ENCODE peak calls at places on chromosomes 6 and 20, in ten cellular contexts. R is CD4-positive, CD25-positive, alpha-beta regulatory T cell; K is activated T-helper 1 cell treated with anti-CD3 and anti-CD28 coated beads, Interleukin-2, amount 50 U/mL, for 16 hours; J is endothelial cell; F is cardiac septum; A is IMR-90; I is C1 segment of cervical spinal cord; N is activated CD4-positive, CD25-positive, alpha-beta regulatory T cell treated with anti-CD3 and anti-CD28 coated beads, Interleukin-2, amount 50 U/mL, for 72 hours; Z is NCI-H345; E is Peyer's patch. U is an unnamed sample.
A peak's percentile ranks its signal among the peaks of the same experiment; 100 is the strongest.

GRCh38 chr6:431986-432385 is 40.4 kb downstream of the IRF4 start:
- DNase-seq in R (no peak), K (no peak), J (no peak), F (no peak), A (no peak), I (no peak), N (peak; percentile 34), Z (no peak), E (peak; percentile 44), U (no peak)

GRCh38 chr6:13488896-13489237 is 1.5 kb upstream of the GFOD1 start:
- DNase-seq in R (no peak), K (no peak), J (no peak), F (no peak), A (no peak), I (no peak), N (no peak), Z (no peak), E (no peak), U (no peak)

GRCh38 chr6:136969433-136969832 is 47.3 kb downstream of the SLC35D3 start:
- DNase-seq in R (no peak), K (no peak), J (no peak), F (no peak), A (no peak), I (no peak), N (no peak), Z (no peak), E (no peak), U (no peak)

GRCh38 chr20:9660236-9660868 is 146.0 kb downstream of the LAMP5 start:
- DNase-seq in R (no peak), K (no peak), J (peak; percentile 48), F (no peak), A (peak; percentile 20), I (no peak), N (no peak), Z (no peak), E (no peak), U (no peak)

GRCh38 chr6:37904590-37904989 is 85.1 kb downstream of the ZFAND3 start:
- DNase-seq in R (no peak), K (no peak), J (no peak), F (no peak), A (no peak), I (no peak), N (no peak), Z (no peak), E (no peak), U (no peak)

GRCh38 chr20:31967830-31968249 is at the start of gene XKR7:
- DNase-seq in R (no peak), K (no peak), J (peak; percentile 22), F (no peak), A (no peak), I (no peak), N (peak; percentile 43), Z (peak; percentile 79), E (no peak), U (no peak)

GRCh38 chr6:129659590-129660345 is 50.2 kb downstream of the ARHGAP18 start:
- DNase-seq in R (no peak), K (no peak), J (no peak), F (no peak), A (peak; percentile 39), I (no peak), N (no peak), Z (no peak), E (peak; percentile 70), U (no peak)

GRCh38 chr6:106890447-106890846 is 84.1 kb downstream of the CD24 start:
- DNase-seq in R (no peak), K (no peak), J (no peak), F (no peak), A (no peak), I (no peak), N (no peak), Z (no peak), E (no peak), U (no peak)

GRCh38 chr20:44650777-44651493 is 564 bp downstream of the ADA start:
- DNase-seq in R (peak; percentile 34), K (no peak), J (no peak), F (no peak), A (no peak), I (no peak), N (peak; percentile 52), Z (no peak), E (peak; percentile 67), U (no peak)

GRCh38 chr6:21634582-21634981 is 41.0 kb downstream of the SOX4 start:
- DNase-seq in R (no peak), K (no peak), J (no peak), F (no peak), A (peak; percentile 96), I (no peak), N (no peak), Z (no peak), E (no peak), U (no peak)

GRCh38 chr6:153031335-153031955 is 28.9 kb upstream of the MTRF1L start:
- DNase-seq in R (no peak), K (no peak), J (no peak), F (no peak), A (peak; percentile 64), I (no peak), N (no peak), Z (no peak), E (no peak), U (no peak)

GRCh38 chr20:57539889-57540288 is 14.9 kb upstream of the CTCFL start:
- DNase-seq in R (no peak), K (no peak), J (no peak), F (no peak), A (no peak), I (no peak), N (no peak), Z (no peak), E (peak; percentile 82), U (no peak)

GRCh38 chr6:150167479-150167873 is 24.6 kb downstream of the PPP1R14C start:
- DNase-seq in R (no peak), K (no peak), J (no peak), F (no peak), A (no peak), I (no peak), N (no peak), Z (no peak), E (no peak), U (no peak)

GRCh38 chr6:136549359-136550044 is 720 bp downstream of the MAP7 start:
- DNase-seq in R (no peak), K (no peak), J (peak; percentile 11), F (no peak), A (no peak), I (peak; percentile 60), N (no peak), Z (peak; percentile 28), E (peak; percentile 59), U (no peak)

GRCh38 chr6:14079971-14080370 is 37.6 kb upstream of the CD83 start:
- DNase-seq in R (no peak), K (no peak), J (no peak), F (no peak), A (no peak), I (no peak), N (no peak), Z (no peak), E (no peak), U (no peak)

GRCh38 chr6:12136905-12137304 is 124.8 kb downstream of the HIVEP1 start:
- DNase-seq in R (no peak), K (no peak), J (no peak), F (no peak), A (peak; percentile 77), I (no peak), N (no peak), Z (no peak), E (no peak), U (no peak)